ENCODE peak calls at places on chromosomes 6 and 20, in seven cellular contexts. X, Y, F, J, C, U and W are unnamed samples.

GRCh38 chr6:85418059-85418458 is 31.8 kb upstream of the NT5E start:
- DNase-seq in C (peak; percentile 68), U (no peak), X (peak; percentile 87), F (peak; percentile 31), J (peak; percentile 29), Y (no peak), W (no peak)

GRCh38 chr6:166282394-166283032 is 25.7 kb downstream of the PRR18 start:
- DNase-seq in U (no peak), X (no peak), C (no peak), F (no peak), Y (no peak), J (no peak), W (no peak)

GRCh38 chr6:21500894-21501293 is 92.7 kb upstream of the SOX4 start:
- DNase-seq in U (no peak), Y (no peak), J (no peak), F (no peak), X (no peak), C (no peak), W (no peak)

GRCh38 chr6:33588894-33589293 is 8.8 kb upstream of the BAK1 start:
- DNase-seq in X (no peak), C (no peak), J (no peak), U (no peak), Y (no peak), F (no peak), W (no peak)

GRCh38 chr6:84284428-84285033 is 57.1 kb upstream of the CEP162 start:
- DNase-seq in U (peak; percentile 17), F (peak; percentile 46), C (peak; percentile 11), Y (no peak), J (no peak), X (peak; percentile 2), W (peak; percentile 31)

GRCh38 chr6:55756711-55757110 is 118.7 kb downstream of the BMP5 start:
- DNase-seq in C (no peak), F (no peak), U (no peak), J (no peak), X (no peak), Y (no peak), W (no peak)

GRCh38 chr6:3277851-3278416 is 19.2 kb downstream of the PSMG4 start:
- DNase-seq in F (no peak), J (no peak), C (no peak), X (no peak), U (no peak), Y (no peak), W (no peak)

GRCh38 chr20:54643761-54644160 is 168.4 kb downstream of the DOK5 start:
- DNase-seq in Y (no peak), U (no peak), J (no peak), X (peak; percentile 73), C (no peak), F (no peak), W (no peak)

GRCh38 chr6:35449287-35449881 is 2.8 kb upstream of the FANCE start:
- DNase-seq in F (peak; percentile 76), X (peak; percentile 72), Y (no peak), C (peak; percentile 81), J (peak; percentile 93), U (peak; percentile 47), W (no peak)

GRCh38 chr6:121590438-121590837 is 155.0 kb downstream of the GJA1 start:
- DNase-seq in Y (no peak), F (no peak), C (peak; percentile 9), J (no peak), X (peak; percentile 72), U (no peak), W (no peak)

GRCh38 chr6:17816921-17817611 is 110.3 kb upstream of the NUP153 start:
- DNase-seq in Y (no peak), X (peak; percentile 75), C (peak; percentile 39), F (peak; percentile 18), J (peak; percentile 96), U (no peak), W (no peak)

GRCh38 chr6:19839788-19840187 is 2.6 kb downstream of the ID4 start:
- DNase-seq in U (no peak), X (no peak), J (no peak), Y (no peak), C (no peak), F (no peak), W (no peak)

GRCh38 chr20:38209054-38209675 is 44.1 kb upstream of the TGM2 start:
- DNase-seq in C (peak; percentile 30), Y (no peak), U (no peak), X (no peak), F (no peak), J (no peak), W (no peak)

GRCh38 chr6:127402890-127403617 is 56.1 kb downstream of the KIAA0408 start:
- DNase-seq in C (no peak), J (no peak), F (no peak), X (no peak), Y (no peak), U (no peak), W (no peak)

GRCh38 chr6:12504325-12504966 is 212.1 kb upstream of the PHACTR1 start:
- DNase-seq in J (peak; percentile 78), Y (no peak), C (no peak), U (no peak), F (peak; percentile 70), X (peak; percentile 14), W (no peak)
- H2AK5ac ChIP-seq in J (no peak overlapping the region), Y (no peak overlapping the region), C (no peak overlapping the region), U (no peak overlapping the region), F (no peak overlapping the region), X (no peak overlapping the region), W (no peak overlapping the region)

DNA sequence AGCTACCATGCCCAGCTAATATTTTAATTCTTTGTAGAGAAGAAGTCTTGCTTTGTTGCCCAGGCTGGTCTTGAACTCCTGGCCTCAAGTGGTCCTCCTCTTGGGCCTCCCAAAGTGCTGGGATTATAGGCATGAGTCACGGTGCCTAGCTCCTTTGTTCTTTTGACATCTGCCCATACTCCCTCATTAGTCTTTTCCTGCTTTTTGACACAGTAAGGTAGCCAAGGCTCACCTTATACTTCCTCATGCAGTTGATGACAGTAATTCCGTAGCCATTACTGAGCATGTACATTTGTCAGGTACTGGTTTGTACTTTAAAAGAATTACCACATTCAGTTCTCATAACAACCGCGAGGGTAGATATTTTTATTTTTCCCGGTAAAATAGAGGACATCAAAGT is 76.7 kb downstream of the CDYL start:
- DNase-seq in X (no peak), F (no peak), Y (no peak), C (no peak), J (peak; percentile 12), U (no peak), W (no peak)
- H2AK5ac ChIP-seq in X (no peak overlapping the region), F (no peak overlapping the region), Y (no peak overlapping the region), C (no peak overlapping the region), J (no peak overlapping the region), U (no peak overlapping the region), W (no peak overlapping the region)

GRCh38 chr20:33606114-33606771 is 55.9 kb upstream of the C20orf144 start:
- DNase-seq in C (no peak), U (no peak), F (no peak), J (no peak), X (no peak), Y (no peak), W (no peak)

GRCh38 chr20:33611106-33611505 is 51.0 kb upstream of the C20orf144 start:
- DNase-seq in Y (no peak), C (no peak), X (no peak), U (no peak), F (no peak), J (no peak), W (no peak)

GRCh38 chr20:33609504-33609903 is 52.6 kb upstream of the C20orf144 start:
- DNase-seq in U (no peak), Y (no peak), J (no peak), X (no peak), C (no peak), F (no peak), W (no peak)

GRCh38 chr20:33612001-33612400 is 50.1 kb upstream of the C20orf144 start:
- DNase-seq in C (no peak), F (no peak), U (no peak), J (no peak), X (no peak), Y (no peak), W (no peak)
- H2AK5ac ChIP-seq in C (no peak overlapping the region), F (no peak overlapping the region), U (no peak overlapping the region), J (no peak overlapping the region), X (no peak overlapping the region), Y (no peak overlapping the region), W (no peak overlapping the region)

GRCh38 chr20:23441850-23442313 is 2.4 kb downstream of the CSTL1 start:
- DNase-seq in J (peak; percentile 96), U (peak; percentile 87), F (peak; percentile 94), C (peak; percentile 82), X (peak; percentile 72), Y (peak; percentile 88), W (peak; percentile 92)
- H2AK5ac ChIP-seq in J (no peak overlapping the region), U (no peak overlapping the region), F (no peak overlapping the region), C (no peak overlapping the region), X (no peak overlapping the region), Y (no peak overlapping the region), W (no peak overlapping the region)

GRCh38 chr20:61818746-61819483 is 246.8 kb downstream of the TAF4 start:
- DNase-seq in C (no peak), J (no peak), U (no peak), X (no peak), F (no peak), Y (no peak), W (no peak)
- H2AK5ac ChIP-seq in C (no peak overlapping the region), J (no peak overlapping the region), U (no peak overlapping the region), X (no peak overlapping the region), F (no peak overlapping the region), Y (no peak overlapping the region), W (no peak overlapping the region)

DNA sequence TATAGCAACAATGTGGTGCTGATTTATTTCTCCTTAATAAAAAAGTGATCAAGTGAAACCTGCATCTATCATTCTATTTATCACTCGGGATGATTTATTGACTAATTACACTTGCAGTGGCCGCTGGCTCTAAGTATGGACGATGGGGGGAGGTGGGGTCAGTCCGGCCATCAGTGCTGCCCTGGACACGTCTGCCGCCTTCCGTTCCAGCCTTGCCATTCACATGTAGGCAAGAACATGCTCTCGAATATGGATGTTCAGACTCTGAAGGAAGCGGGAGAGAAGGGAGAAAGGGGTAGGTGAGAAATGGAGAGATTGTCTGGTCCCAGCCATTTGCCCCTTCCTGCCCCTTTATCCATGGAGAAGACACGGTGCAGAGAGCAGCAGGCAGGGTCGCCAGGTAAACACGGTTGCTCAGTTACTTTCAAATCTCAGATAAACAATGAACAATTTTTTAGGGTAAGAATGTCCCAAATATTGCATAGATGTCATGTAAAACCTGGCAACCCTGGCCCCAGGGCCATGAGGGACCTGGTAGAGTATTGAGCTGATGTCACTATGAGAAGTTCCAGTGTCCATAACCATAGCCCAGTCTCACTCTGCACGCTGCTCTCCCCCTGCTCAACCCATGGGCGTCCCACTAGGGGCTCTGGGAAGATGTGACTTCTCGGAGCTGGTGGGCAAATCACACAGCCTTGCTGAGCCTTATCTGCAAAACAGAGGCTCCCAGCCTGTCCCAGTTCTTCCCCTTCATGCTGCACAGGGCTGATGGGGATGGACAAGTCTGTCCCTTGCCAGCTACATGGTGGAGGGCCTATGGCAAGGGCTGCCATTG is 71.5 kb upstream of the TOP1 start:
- DNase-seq in C (no peak), U (no peak), J (no peak), F (no peak), X (no peak), Y (no peak), W (no peak)
- H2AK5ac ChIP-seq in C (no peak overlapping the region), U (no peak overlapping the region), J (no peak overlapping the region), F (no peak overlapping the region), X (no peak overlapping the region), Y (no peak overlapping the region), W (no peak overlapping the region)